ENCODE peak calls at places on chromosomes 1 and 21, in nine cellular contexts. L is AG04450; W is activated T-cell treated with anti-CD3 and anti-CD28 coated beads, Interleukin-2, amount 50 U/mL, for 72 hours; N is tibial artery; X is HFF-Myc; C is activated gamma-delta T cell treated with Interleukin-2 at 50 U/mL for 16 hours; Z is sigmoid colon; D is uterus; V is GM04504. O is an unnamed sample.

GRCh38 chr1:60746278-60746761 is 336.0 kb upstream of the NFIA start:
- DNase-seq in N (no peak), C (no peak), L (no peak), V (no peak), D (no peak), X (no peak), W (no peak), Z (no peak), O (no peak)

GRCh38 chr21:45309069-45309521 is 21.4 kb upstream of the POFUT2 start:
- DNase-seq in N (peak), L (no peak), X (no peak), C (peak), Z (peak), W (peak), V (no peak), D (peak), O (no peak)

GRCh38 chr1:25462732-25463131 is 32.0 kb downstream of the MACO1 start:
- DNase-seq in C (no peak), D (no peak), Z (no peak), X (no peak), W (no peak), L (no peak), N (no peak), V (no peak), O (no peak)

GRCh38 chr1:184684285-184685077 is 70.2 kb downstream of the EDEM3 start:
- DNase-seq in D (no peak), C (no peak), L (no peak), Z (no peak), W (no peak), N (peak), X (no peak), V (no peak), O (no peak)

GRCh38 chr1:178220094-178220493 is 126.2 kb downstream of the RASAL2 start:
- DNase-seq in L (no peak), C (no peak), W (no peak), N (no peak), X (no peak), Z (no peak), V (no peak), D (no peak), O (no peak)

GRCh38 chr1:19616489-19616888 is 27.6 kb upstream of the NBL1 start:
- DNase-seq in L (no peak), C (no peak), Z (no peak), D (no peak), W (no peak), N (no peak), V (no peak), X (no peak), O (no peak)

GRCh38 chr1:25697426-25698220 is 81.0 kb downstream of the MAN1C1 start:
- DNase-seq in D (no peak), N (no peak), W (no peak), L (no peak), Z (no peak), C (peak), V (no peak), X (no peak), O (no peak)

GRCh38 chr1:42210421-42211133 is 46.0 kb upstream of the GUCA2A start:
- DNase-seq in X (no peak), V (no peak), N (no peak), L (no peak), C (no peak), Z (no peak), D (no peak), W (no peak), O (no peak)

GRCh38 chr1:61077676-61078521 is 4.5 kb upstream of the NFIA start:
- DNase-seq in W (peak), N (peak), V (peak), L (peak), X (peak), D (peak), Z (peak), C (peak), O (peak)

GRCh38 chr1:37482004-37482785 is 7.8 kb downstream of the ZC3H12A start:
- DNase-seq in C (no peak), Z (no peak), D (no peak), V (no peak), W (peak), X (no peak), N (no peak), L (no peak), O (no peak)

GRCh38 chr1:226625326-226625725 is 76.8 kb downstream of the STUM start:
- DNase-seq in W (no peak), V (no peak), Z (peak), N (peak), C (no peak), L (no peak), D (peak), X (no peak), O (no peak)

GRCh38 chr1:209428241-209428921 is 155.1 kb upstream of the CAMK1G start:
- DNase-seq in L (no peak), W (no peak), C (no peak), D (no peak), V (no peak), X (no peak), Z (no peak), N (no peak), O (no peak)

GRCh38 chr1:153798468-153798780 is 23.2 kb downstream of the SLC27A3 start:
- DNase-seq in V (no peak), D (no peak), X (no peak), N (peak), Z (no peak), W (no peak), L (no peak), C (no peak), O (no peak)

GRCh38 chr1:11797525-11798216 is 8.1 kb downstream of the MTHFR start:
- DNase-seq in W (no peak), V (no peak), Z (peak), C (no peak), N (peak), X (no peak), D (no peak), L (no peak), O (no peak)

GRCh38 chr1:206969090-206969489 is 1.2 kb downstream of the FCAMR start:
- DNase-seq in N (no peak), W (no peak), Z (no peak), C (no peak), L (no peak), X (no peak), V (no peak), D (no peak), O (no peak)

GRCh38 chr1:240888039-240888786 is 276.3 kb upstream of the GREM2 start:
- DNase-seq in D (no peak), N (no peak), W (peak), V (no peak), L (no peak), C (no peak), X (no peak), Z (no peak), O (no peak)

GRCh38 chr1:187270256-187270655 is 441.5 kb downstream of the PLA2G4A start:
- DNase-seq in W (no peak), V (no peak), X (no peak), C (no peak), N (no peak), L (no peak), D (no peak), Z (no peak), O (no peak)

GRCh38 chr21:43020177-43020576 is 45.8 kb downstream of the PKNOX1 start:
- DNase-seq in L (no peak), W (no peak), V (no peak), N (no peak), C (no peak), X (no peak), Z (no peak), D (no peak), O (no peak)

GRCh38 chr1:30919025-30919881 is 10.7 kb upstream of the SDC3 start:
- DNase-seq in W (no peak), C (no peak), L (peak), V (no peak), N (no peak), Z (no peak), X (peak), D (no peak), O (no peak)

GRCh38 chr1:58852731-58853485 is 69.1 kb upstream of the JUN start:
- DNase-seq in D (no peak), Z (no peak), X (no peak), W (no peak), C (no peak), V (no peak), L (no peak), N (no peak), O (no peak)

GRCh38 chr1:232923739-232924386 is 26.5 kb upstream of the NTPCR start:
- DNase-seq in V (peak), D (no peak), N (no peak), Z (no peak), L (no peak), X (no peak), C (peak), W (peak), O (peak)

GRCh38 chr1:165481820-165482532 is 37.0 kb upstream of the RXRG start:
- DNase-seq in N (no peak), W (peak), Z (no peak), L (peak), X (peak), C (no peak), D (peak), V (peak), O (peak)

GRCh38 chr1:48610628-48611542 is 138.9 kb upstream of the SPATA6 start:
- DNase-seq in N (no peak), D (no peak), L (no peak), V (no peak), C (no peak), X (no peak), Z (peak), W (no peak), O (no peak)

GRCh38 chr1:9384128-9384527 is 91.4 kb downstream of the SPSB1 start:
- DNase-seq in Z (no peak), L (no peak), V (no peak), C (no peak), W (no peak), N (no peak), X (no peak), D (no peak), O (no peak)

O was measured in GM04503.